ENCODE peak calls at places on chromosomes 6 and 20, in five cellular contexts. One of them, this sample, is unnamed.
A peak's percentile ranks its signal among the peaks of the same experiment; 100 is the strongest.

GRCh38 chr20:51422912-51423667 is 119.4 kb downstream of the NFATC2 start:
- ATAC-seq in gastroesophageal sphincter: no peak
- ATAC-seq in CD4-positive, CD25-positive, alpha-beta regulatory T cell: no peak
- ATAC-seq in RWPE2: no peak
- ATAC-seq in left ventricle myocardium superior: no peak
- ATAC-seq in this sample: no peak

GRCh38 chr6:106085687-106085983 is 501 bp upstream of the PRDM1 start:
- ATAC-seq in CD4-positive, CD25-positive, alpha-beta regulatory T cell: no peak
- ATAC-seq in RWPE2: peak; percentile 2
- ATAC-seq in gastroesophageal sphincter: no peak
- ATAC-seq in left ventricle myocardium superior: no peak
- ATAC-seq in this sample: no peak

GRCh38 chr6:143339223-143339622 is 111.3 kb downstream of the ADAT2 start:
- ATAC-seq in gastroesophageal sphincter: no peak
- ATAC-seq in left ventricle myocardium superior: no peak
- ATAC-seq in RWPE2: peak; percentile 63
- ATAC-seq in CD4-positive, CD25-positive, alpha-beta regulatory T cell: no peak
- ATAC-seq in this sample: peak; percentile 95

GRCh38 chr20:38658879-38659612 is 57.4 kb downstream of the ARHGAP40 start:
- ATAC-seq in RWPE2: peak; percentile 94
- ATAC-seq in gastroesophageal sphincter: no peak
- ATAC-seq in left ventricle myocardium superior: peak; percentile 62
- ATAC-seq in CD4-positive, CD25-positive, alpha-beta regulatory T cell: peak; percentile 60
- ATAC-seq in this sample: peak; percentile 70

GRCh38 chr6:95578106-95578410 is 723 bp downstream of the MANEA start:
- ATAC-seq in left ventricle myocardium superior: peak; percentile 29
- ATAC-seq in CD4-positive, CD25-positive, alpha-beta regulatory T cell: no peak
- ATAC-seq in gastroesophageal sphincter: no peak
- ATAC-seq in RWPE2: no peak
- ATAC-seq in this sample: peak; percentile 32

GRCh38 chr6:116764557-116764960 is 960 bp downstream of the FAM162B start:
- ATAC-seq in CD4-positive, CD25-positive, alpha-beta regulatory T cell: no peak
- ATAC-seq in left ventricle myocardium superior: peak; percentile 41
- ATAC-seq in RWPE2: no peak
- ATAC-seq in gastroesophageal sphincter: peak; percentile 12
- ATAC-seq in this sample: no peak

GRCh38 chr6:3376888-3377535 is 79.8 kb downstream of the SLC22A23 start:
- ATAC-seq in left ventricle myocardium superior: no peak
- ATAC-seq in gastroesophageal sphincter: no peak
- ATAC-seq in RWPE2: no peak
- ATAC-seq in CD4-positive, CD25-positive, alpha-beta regulatory T cell: no peak
- ATAC-seq in this sample: no peak

GRCh38 chr6:151154418-151154817 is 85.3 kb upstream of the AKAP12 start:
- ATAC-seq in RWPE2: no peak
- ATAC-seq in gastroesophageal sphincter: no peak
- ATAC-seq in CD4-positive, CD25-positive, alpha-beta regulatory T cell: no peak
- ATAC-seq in left ventricle myocardium superior: peak; percentile 62
- ATAC-seq in this sample: no peak

GRCh38 chr6:118186676-118187567 is 279.9 kb downstream of the SLC35F1 start:
- ATAC-seq in RWPE2: no peak
- ATAC-seq in left ventricle myocardium superior: no peak
- ATAC-seq in CD4-positive, CD25-positive, alpha-beta regulatory T cell: no peak
- ATAC-seq in gastroesophageal sphincter: no peak
- ATAC-seq in this sample: no peak

GRCh38 chr6:57294829-57295228 is 22.6 kb upstream of the PRIM2 start:
- ATAC-seq in CD4-positive, CD25-positive, alpha-beta regulatory T cell: no peak
- ATAC-seq in gastroesophageal sphincter: peak; percentile 58
- ATAC-seq in left ventricle myocardium superior: peak; percentile 77
- ATAC-seq in RWPE2: no peak
- ATAC-seq in this sample: no peak

GRCh38 chr6:18147160-18147559 is 7.7 kb downstream of the TPMT start:
- ATAC-seq in RWPE2: peak; percentile 79
- ATAC-seq in CD4-positive, CD25-positive, alpha-beta regulatory T cell: no peak
- ATAC-seq in left ventricle myocardium superior: no peak
- ATAC-seq in gastroesophageal sphincter: no peak
- ATAC-seq in this sample: peak; percentile 24

GRCh38 chr20:5833309-5833941 is 83.2 kb downstream of the SHLD1 start:
- ATAC-seq in gastroesophageal sphincter: no peak
- ATAC-seq in CD4-positive, CD25-positive, alpha-beta regulatory T cell: no peak
- ATAC-seq in left ventricle myocardium superior: peak; percentile 95
- ATAC-seq in RWPE2: no peak
- ATAC-seq in this sample: no peak

GRCh38 chr6:11164717-11165646 is 53.5 kb upstream of the ERVFRD-1 start:
- ATAC-seq in CD4-positive, CD25-positive, alpha-beta regulatory T cell: no peak
- ATAC-seq in gastroesophageal sphincter: no peak
- ATAC-seq in RWPE2: no peak
- ATAC-seq in left ventricle myocardium superior: no peak
- ATAC-seq in this sample: no peak

GRCh38 chr6:127997472-127998164 is 96.8 kb upstream of the THEMIS start:
- ATAC-seq in RWPE2: no peak
- ATAC-seq in gastroesophageal sphincter: no peak
- ATAC-seq in CD4-positive, CD25-positive, alpha-beta regulatory T cell: no peak
- ATAC-seq in left ventricle myocardium superior: no peak
- ATAC-seq in this sample: no peak

GRCh38 chr20:21557246-21557982 is 43.5 kb upstream of the NKX2-2 start:
- ATAC-seq in left ventricle myocardium superior: no peak
- ATAC-seq in RWPE2: no peak
- ATAC-seq in CD4-positive, CD25-positive, alpha-beta regulatory T cell: peak; percentile 79
- ATAC-seq in gastroesophageal sphincter: no peak
- ATAC-seq in this sample: no peak

GRCh38 chr20:32285621-32286334 is 8.3 kb downstream of the KIF3B start:
- ATAC-seq in gastroesophageal sphincter: no peak
- ATAC-seq in RWPE2: peak; percentile 34
- ATAC-seq in left ventricle myocardium superior: peak; percentile 61
- ATAC-seq in CD4-positive, CD25-positive, alpha-beta regulatory T cell: peak; percentile 76
- ATAC-seq in this sample: peak; percentile 32